ENCODE peak calls at places on chromosomes 11 and 22, in four cellular contexts. A, F, D and W are unnamed samples.

GRCh38 chr11:103534959-103535358 is 425.7 kb downstream of the DYNC2H1 start:
- DNase-seq in F (no peak), A (no peak), D (no peak), W (no peak)

GRCh38 chr11:6757373-6757967 is 14.3 kb downstream of the OR2AG2 start:
- DNase-seq in A (peak; percentile 48), F (peak; percentile 34), D (peak; percentile 63), W (no peak)

GRCh38 chr11:6657346-6657745 is 1.7 kb upstream of the DCHS1 start:
- DNase-seq in D (no peak), A (no peak), F (no peak), W (no peak)

GRCh38 chr11:82406611-82407010 is 327.1 kb downstream of the FAM181B start:
- DNase-seq in A (no peak), F (no peak), D (no peak), W (no peak)

GRCh38 chr11:64619811-64620285 is 28.8 kb downstream of the SLC22A12 start:
- DNase-seq in A (no peak), D (no peak), F (no peak), W (peak; percentile 35)

GRCh38 chr11:73147771-73148681 is 5.9 kb upstream of the FCHSD2 start:
- DNase-seq in F (no peak), D (no peak), A (no peak), W (peak; percentile 87)

GRCh38 chr22:17218341-17218740 is 894 bp downstream of the ADA2 start:
- DNase-seq in D (no peak), F (no peak), A (no peak), W (no peak)

GRCh38 chr11:86218125-86219081 is 26.1 kb upstream of the EED start:
- DNase-seq in A (peak; percentile 79), D (peak; percentile 64), F (no peak), W (peak; percentile 3)

GRCh38 chr11:73405146-73405510 is 28.9 kb downstream of the RELT start:
- DNase-seq in D (no peak), A (no peak), F (no peak), W (no peak)

DNA sequence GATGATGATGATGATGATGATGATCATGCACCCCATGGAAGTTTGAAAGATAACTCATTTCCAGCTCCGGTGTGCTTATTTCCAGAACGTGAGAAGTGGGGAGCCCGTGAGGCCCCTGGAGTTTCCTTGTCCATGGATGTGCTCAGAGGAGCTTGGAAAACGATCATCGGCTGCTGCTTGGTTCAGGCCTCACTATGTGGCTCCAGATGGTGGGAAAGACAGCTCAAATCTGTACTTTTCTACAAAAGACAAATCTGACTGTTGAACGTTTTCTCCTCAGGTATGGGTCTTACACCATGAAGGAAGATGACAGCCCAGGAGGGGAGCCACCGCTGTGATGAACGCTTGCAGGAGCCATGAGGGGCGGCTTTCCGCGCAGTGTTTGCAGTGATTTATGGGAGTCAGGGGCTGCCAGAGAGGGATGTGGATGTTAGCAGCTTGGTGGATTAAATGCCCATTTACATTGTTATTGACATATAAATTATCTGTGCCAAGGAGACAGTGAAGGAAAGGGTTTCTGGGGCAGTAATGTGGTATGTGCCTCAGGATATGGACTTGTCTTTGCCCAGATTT is 109.4 kb upstream of the E2F8 start:
- DNase-seq in F (no peak), D (no peak), A (no peak), W (no peak)
- H3K27ac ChIP-seq in F (no peak overlapping the region), D (no peak overlapping the region), A (no peak overlapping the region), W (no peak overlapping the region)

DNA sequence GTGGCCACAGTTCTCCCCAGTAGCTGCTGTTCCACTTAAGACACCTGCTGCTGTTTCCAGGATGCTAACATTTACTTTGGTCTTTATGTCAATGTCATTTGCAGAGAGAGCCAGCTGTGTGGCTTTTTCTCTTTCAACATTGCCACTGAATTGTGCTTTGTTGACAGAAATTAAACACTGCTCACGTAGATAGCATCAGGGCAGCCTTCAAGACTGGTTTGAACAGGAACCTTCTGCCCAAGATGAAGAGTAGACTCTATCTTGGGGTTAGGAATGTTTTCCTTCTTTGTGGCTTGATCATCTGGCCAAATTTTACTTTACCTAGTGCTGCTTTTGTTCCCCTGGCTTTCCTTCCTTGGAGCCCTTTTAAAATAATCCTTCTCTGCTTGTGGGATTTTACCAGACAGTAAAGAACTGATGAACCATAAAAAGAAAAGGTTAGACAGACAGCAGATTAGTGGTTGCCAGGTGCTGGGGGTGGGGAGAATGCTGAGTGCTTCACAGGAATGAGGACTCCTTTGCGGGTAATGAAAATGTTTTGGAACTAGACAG is 22.6 kb upstream of the XBP1 start:
- DNase-seq in F (no peak), D (peak; percentile 55), A (no peak), W (no peak)
- H3K27ac ChIP-seq in F (no peak overlapping the region), D (peak overlapping the region; percentile 88), A (no peak overlapping the region), W (no peak overlapping the region)

GRCh38 chr11:47391711-47392432 is 13.5 kb upstream of the SPI1 start:
- DNase-seq in D (no peak), A (no peak), F (no peak), W (no peak)
- H3K27ac ChIP-seq in D (no peak overlapping the region), A (no peak overlapping the region), F (peak overlapping the region; percentile 32), W (peak overlapping the region; percentile 52)

GRCh38 chr11:68677432-68677831 is 6.9 kb upstream of the GAL start:
- DNase-seq in A (no peak), D (no peak), F (no peak), W (no peak)

GRCh38 chr11:68674461-68674860 is 9.9 kb upstream of the GAL start:
- DNase-seq in A (no peak), F (no peak), D (no peak), W (no peak)

GRCh38 chr11:68673291-68673930 is 10.9 kb upstream of the GAL start:
- DNase-seq in D (no peak), A (no peak), F (no peak), W (no peak)

GRCh38 chr11:68670208-68670992 is 13.9 kb upstream of the GAL start:
- DNase-seq in F (no peak), D (no peak), A (no peak), W (no peak)

GRCh38 chr11:68673991-68674390 is 10.4 kb upstream of the GAL start:
- DNase-seq in D (no peak), A (no peak), F (no peak), W (no peak)
- H3K27ac ChIP-seq in D (no peak overlapping the region), A (no peak overlapping the region), F (no peak overlapping the region), W (no peak overlapping the region)

DNA sequence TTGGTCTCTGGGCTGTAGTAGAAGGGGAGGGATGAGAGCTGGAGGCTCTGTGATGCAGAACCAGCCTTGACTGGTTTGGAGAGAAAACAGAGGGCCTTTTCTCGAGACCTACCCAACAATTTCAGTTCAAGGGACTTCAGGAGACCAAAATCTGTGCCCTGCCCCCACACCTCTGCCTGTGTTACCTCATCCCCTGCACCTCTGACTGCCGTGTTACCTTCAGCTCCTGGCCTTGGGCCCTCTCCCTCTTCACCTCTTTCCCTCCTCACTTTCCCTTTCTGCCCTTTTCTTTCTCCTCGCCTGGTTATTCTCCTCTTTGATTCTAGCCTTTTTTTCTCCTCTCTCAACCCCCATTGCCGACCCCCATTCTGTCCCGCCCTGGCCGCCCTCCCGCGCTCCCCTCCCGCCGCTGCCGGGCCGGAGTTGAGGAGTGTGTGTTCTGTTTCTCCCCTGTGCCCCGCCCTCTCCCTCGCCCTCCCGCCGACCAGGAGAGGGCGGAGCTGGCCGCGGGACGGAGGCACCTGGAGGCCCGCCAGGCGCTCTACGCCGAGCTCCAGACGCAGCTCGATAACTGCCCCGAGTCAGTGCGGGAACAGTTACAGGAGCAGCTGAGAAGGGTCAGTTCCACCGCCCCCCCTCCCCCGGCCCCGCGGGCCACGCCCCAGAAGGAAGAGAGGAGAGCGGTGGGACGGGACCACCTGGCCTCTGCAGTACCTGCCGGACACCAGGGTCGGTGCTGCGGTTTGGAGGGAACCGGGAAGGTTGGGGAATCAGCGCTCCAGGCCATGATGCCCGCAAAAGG is 27.2 kb downstream of the PHLDB1 start:
- DNase-seq in F (no peak), A (peak; percentile 89), D (peak; percentile 90), W (peak; percentile 47)
- H3K27ac ChIP-seq in F (peak overlapping the region; percentile 85), A (peak overlapping the region; percentile 89), D (peak overlapping the region; percentile 76), W (peak overlapping the region; percentile 92)

DNA sequence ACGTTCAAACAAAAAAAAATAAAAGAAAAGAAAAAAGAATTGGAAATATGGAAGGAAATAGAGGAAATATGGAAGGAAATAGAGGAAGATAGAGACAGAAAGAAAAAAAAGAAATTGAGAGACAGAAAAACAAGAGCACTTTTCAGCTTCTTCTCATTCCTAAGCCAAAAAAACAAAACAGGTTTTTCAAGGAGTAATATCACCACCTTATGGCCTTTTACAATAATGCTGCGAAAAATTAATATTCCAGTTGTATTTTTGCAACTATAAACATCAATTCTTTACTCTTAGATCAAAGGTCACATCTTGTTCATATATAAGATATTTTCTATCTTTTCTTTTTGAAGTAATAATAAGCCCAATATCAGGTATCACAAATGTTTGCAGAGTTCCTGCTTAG is 328.3 kb downstream of the FAT3 start:
- DNase-seq in D (no peak), F (no peak), A (no peak), W (no peak)
- H3K27ac ChIP-seq in D (no peak overlapping the region), F (no peak overlapping the region), A (no peak overlapping the region), W (no peak overlapping the region)

DNA sequence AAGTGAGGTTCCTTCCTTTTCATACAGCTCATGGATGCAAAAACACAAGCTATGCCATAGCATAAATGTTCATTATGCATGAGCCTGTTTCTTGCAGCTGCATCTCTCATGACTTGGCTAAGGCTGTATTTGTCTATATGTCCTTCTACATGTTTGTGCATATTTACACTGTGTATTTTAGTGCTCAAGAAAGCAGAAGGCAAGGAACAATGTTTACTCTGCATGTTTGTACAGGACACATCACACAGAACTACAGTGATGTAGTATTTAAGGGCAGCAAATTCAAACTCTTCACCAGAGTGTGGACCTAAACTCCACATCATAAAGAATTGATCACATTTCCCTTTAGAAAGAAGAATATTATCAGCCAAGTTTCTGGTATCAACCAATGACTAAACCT is 170.3 kb downstream of the CADM1 start:
- DNase-seq in D (no peak), F (no peak), A (no peak), W (no peak)
- H3K27ac ChIP-seq in D (no peak overlapping the region), F (no peak overlapping the region), A (no peak overlapping the region), W (no peak overlapping the region)

GRCh38 chr11:128405693-128406364 is 181.5 kb downstream of the ETS1 start:
- DNase-seq in F (peak; percentile 72), D (no peak), A (no peak), W (no peak)
- H3K27ac ChIP-seq in F (peak overlapping the region; percentile 19), D (peak overlapping the region; percentile 0), A (no peak overlapping the region), W (no peak overlapping the region)